ENCODE peak calls at places on chromosomes 5 and 9, in four cellular contexts. I, D, N and G are unnamed samples. For H3K36me3 and H3K4me1, the result is how much of the 10 kb centered on the place peaks cover.

GRCh38 chr5:142770650-142771609 is 753 bp downstream of the ARHGAP26 start:
- DNase-seq in N (no peak), D (peak), I (peak), G (peak)

GRCh38 chr5:88503065-88503394 is 234.4 kb upstream of the TMEM161B start:
- DNase-seq in D (peak), N (no peak), I (no peak), G (no peak)

GRCh38 chr9:33858346-33858869 is 41.4 kb downstream of the UBE2R2 start:
- DNase-seq in I (no peak), D (no peak), N (peak), G (no peak)

GRCh38 chr9:31119882-31120481 is 1264.5 kb upstream of the ACO1 start:
- DNase-seq in D (peak), I (peak), N (no peak), G (no peak)

GRCh38 chr9:130024597-130024994 is 18.4 kb downstream of the FNBP1 start:
- DNase-seq in N (peak), I (no peak), D (no peak), G (no peak)

GRCh38 chr5:73365301-73365853 is 83.2 kb downstream of the FOXD1 start:
- DNase-seq in D (peak), I (no peak), N (peak), G (no peak)

GRCh38 chr5:28810751-28811136 is 1772.4 kb upstream of the CDH9 start:
- DNase-seq in D (no peak), I (no peak), N (no peak), G (no peak)

GRCh38 chr5:77904362-77904761 is 128.2 kb upstream of the TBCA start:
- DNase-seq in N (no peak), I (no peak), D (no peak), G (no peak)

GRCh38 chr5:43106290-43106638 is 14.4 kb upstream of the ZNF131 start:
- DNase-seq in N (no peak), D (no peak), I (no peak), G (no peak)

GRCh38 chr5:125486634-125487033 is 740.2 kb upstream of the ZNF608 start:
- DNase-seq in I (no peak), D (peak), N (peak), G (no peak)

GRCh38 chr5:150662731-150663516 is 1.9 kb downstream of the MYOZ3 start:
- DNase-seq in D (no peak), I (no peak), N (no peak), G (peak)

GRCh38 chr5:115838885-115839518 is 2.4 kb downstream of the ATG12 start:
- DNase-seq in N (peak), D (peak), I (peak), G (no peak)

GRCh38 chr9:132546148-132547051 is 36.0 kb upstream of the BARHL1 start:
- DNase-seq in I (no peak), N (no peak), D (peak), G (no peak)

GRCh38 chr5:89343666-89344065 is 460.7 kb upstream of the MEF2C start:
- DNase-seq in I (no peak), N (peak), D (no peak), G (no peak)

GRCh38 chr9:110919609-110920008 is 118.7 kb downstream of the LPAR1 start:
- DNase-seq in D (peak), I (no peak), N (peak), G (no peak)

GRCh38 chr5:154690488-154690887 is 64.7 kb upstream of the LARP1 start:
- DNase-seq in I (no peak), N (no peak), D (no peak), G (no peak)

GRCh38 chr9:103681435-103681834 is 412.7 kb upstream of the SMC2 start:
- DNase-seq in N (no peak), D (no peak), I (no peak), G (no peak)

GRCh38 chr9:130632081-130632710 is 32.2 kb upstream of the PRDM12 start:
- DNase-seq in D (no peak), I (no peak), N (no peak), G (peak)

GRCh38 chr5:31364881-31365636 is 166.8 kb downstream of the DROSHA start:
- DNase-seq in N (peak), I (no peak), D (peak), G (no peak)

GRCh38 chr5:5221731-5222130 is 81.6 kb downstream of the ADAMTS16 start:
- DNase-seq in D (peak), I (no peak), N (peak), G (no peak)

GRCh38 chr5:9947231-9947693 is 302.4 kb downstream of the ATPSCKMT start:
- DNase-seq in N (no peak), D (peak), I (no peak), G (no peak)

GRCh38 chr9:33290994-33291397 is 680 bp downstream of the NFX1 start:
- DNase-seq in D (no peak), I (no peak), N (peak), G (no peak)

GRCh38 chr5:102764381-102765005 is 9.4 kb downstream of the PAM start:
- DNase-seq in D (no peak), N (no peak), I (no peak), G (no peak)

GRCh38 chr9:113638504-113638903 is 175.0 kb downstream of the RGS3 start:
- DNase-seq in I (no peak), D (no peak), N (no peak), G (no peak)

GRCh38 chr5:87243161-87243877 is 24.4 kb upstream of the RASA1 start:
- DNase-seq in I (no peak), D (peak), N (peak), G (no peak)

GRCh38 chr9:34526026-34526425 is 3.2 kb upstream of the ENHO start:
- DNase-seq in I (no peak), N (no peak), D (no peak), G (no peak)

GRCh38 chr9:137286980-137287383 is 9.5 kb downstream of the TOR4A start:
- DNase-seq in N (peak), I (no peak), D (peak), G (no peak)

GRCh38 chr5:139745121-139745799 is 50.3 kb upstream of the PSD2 start:
- DNase-seq in D (peak), I (no peak), N (peak), G (peak)

GRCh38 chr5:10577371-10578291 is 13.8 kb downstream of the ANKRD33B start:
- DNase-seq in N (no peak), D (peak), I (no peak), G (peak)

GRCh38 chr5:116944171-116944570 is 369.5 kb upstream of the SEMA6A start:
- DNase-seq in I (no peak), D (peak), N (no peak), G (no peak)

GRCh38 chr9:29039258-29039657 is 1466.0 kb upstream of the C9orf72 start:
- DNase-seq in D (peak), N (no peak), I (no peak), G (no peak)

GRCh38 chr5:133635051-133635450 is 22.7 kb upstream of the FSTL4 start:
- DNase-seq in N (peak), D (peak), I (no peak), G (no peak)

GRCh38 chr5:173633304-173633703 is 16.9 kb upstream of the BOD1 start:
- DNase-seq in N (no peak), I (no peak), D (no peak), G (no peak)

GRCh38 chr5:163407034-163407652 is 30.3 kb upstream of the CCNG1 start:
- DNase-seq in D (peak), N (no peak), I (no peak), G (no peak)

GRCh38 chr9:6014668-6015270 is 655 bp downstream of the RANBP6 start:
- DNase-seq in N (peak), D (peak), I (no peak), G (no peak)

GRCh38 chr9:14372437-14373318 is 58.7 kb upstream of the NFIB start:
- DNase-seq in I (no peak), D (peak), N (peak), G (no peak)

DNA sequence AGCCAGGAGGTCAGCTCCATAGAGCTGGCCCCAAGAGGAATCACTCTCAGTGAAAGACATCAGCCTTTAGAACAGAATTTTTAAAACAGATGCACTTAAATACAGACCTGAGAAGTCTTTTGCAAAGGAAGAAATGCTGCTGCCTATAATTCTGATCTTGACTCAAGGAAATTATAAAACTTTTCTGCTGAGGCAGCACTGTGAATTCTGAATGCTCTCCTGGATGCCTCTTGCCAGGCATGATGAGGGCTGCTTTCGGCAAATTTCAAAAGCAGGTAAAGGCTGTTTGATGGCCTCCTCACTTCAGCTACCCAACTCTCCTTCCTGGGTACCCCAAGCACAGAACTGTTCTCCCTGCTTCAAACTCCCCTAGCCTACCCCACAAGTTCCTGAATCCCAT is 174.8 kb downstream of the CDK5RAP2 start:
- DNase-seq in I (no peak), D (no peak), N (no peak), G (no peak)
- H3K36me3 ChIP-seq in I (half or more), D (under half), N (under half), G (under half)

GRCh38 chr9:95204310-95204709 is 113.2 kb downstream of the FANCC start:
- DNase-seq in N (no peak), D (no peak), I (no peak), G (no peak)

GRCh38 chr9:95202076-95202681 is 115.3 kb downstream of the FANCC start:
- DNase-seq in I (no peak), N (no peak), D (no peak), G (no peak)

GRCh38 chr9:95204710-95205109 is 112.8 kb downstream of the FANCC start:
- DNase-seq in I (no peak), N (no peak), D (no peak), G (no peak)

GRCh38 chr9:95207403-95207802 is 110.1 kb downstream of the FANCC start:
- DNase-seq in I (no peak), N (no peak), D (no peak), G (no peak)

DNA sequence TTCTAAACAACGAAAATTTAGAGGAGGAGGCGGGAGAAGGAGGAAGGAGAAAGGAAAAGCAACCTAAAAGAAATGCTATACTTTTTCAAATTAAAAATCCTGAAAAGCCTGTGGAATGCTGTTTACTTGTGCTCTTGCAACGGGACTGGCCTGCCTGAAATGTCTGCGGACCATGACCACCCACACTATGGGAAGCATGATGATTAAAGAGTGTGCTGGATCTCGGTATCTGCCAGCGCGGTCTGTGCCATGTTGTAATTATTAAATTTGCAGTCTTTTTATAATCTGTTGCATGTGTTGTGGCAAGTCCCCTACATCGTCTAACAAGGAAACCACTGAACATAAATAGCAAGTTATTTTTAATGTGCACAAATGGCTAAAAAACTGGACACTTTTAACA is 111.4 kb downstream of the FANCC start:
- DNase-seq in D (peak), N (peak), I (no peak), G (no peak)
- H3K4me3 ChIP-seq in D (no peak), N (no peak), I (no peak), G (no peak)

GRCh38 chr5:159906957-159907356 is 9.3 kb upstream of the ADRA1B start:
- DNase-seq in N (no peak), I (no peak), D (no peak), G (no peak)

GRCh38 chr5:159904874-159905273 is 11.4 kb upstream of the ADRA1B start:
- DNase-seq in I (no peak), D (no peak), N (no peak), G (no peak)

GRCh38 chr5:159905496-159905895 is 10.8 kb upstream of the ADRA1B start:
- DNase-seq in N (peak), I (no peak), D (no peak), G (no peak)

GRCh38 chr5:159907689-159908088 is 8.6 kb upstream of the ADRA1B start:
- DNase-seq in N (no peak), D (no peak), I (no peak), G (no peak)

GRCh38 chr5:159906463-159906862 is 9.8 kb upstream of the ADRA1B start:
- DNase-seq in D (no peak), I (no peak), N (no peak), G (no peak)
- H3K4me1 ChIP-seq in D (under half), I (under half), N (under half), G (under half)

GRCh38 chr9:36194326-36195000 is 3.7 kb downstream of the CLTA start:
- DNase-seq in N (peak), I (no peak), D (no peak), G (no peak)
- H3K36me3 ChIP-seq in N (under half), I (under half), D (under half), G (under half)